ENCODE peak calls at places on chromosomes 16 and 17, in seven cellular contexts. E is A673, W is tibial nerve, L is IMR-90, J is adrenal gland, O is right lobe of liver, F is lung. D is an unnamed sample.

GRCh38 chr16:15853021-15853420 is 3.8 kb downstream of the MYH11 start:
- DNase-seq in F (no peak), O (no peak), J (no peak), L (no peak), E (no peak), W (no peak), D (no peak)

GRCh38 chr17:21202512-21202911 is 11.4 kb downstream of the TMEM11 start:
- DNase-seq in L (no peak), E (no peak), F (no peak), O (no peak), W (no peak), J (no peak), D (no peak)

GRCh38 chr17:40474419-40475002 is 26.9 kb downstream of the TNS4 start:
- DNase-seq in E (no peak), O (no peak), J (no peak), F (no peak), L (no peak), W (no peak), D (no peak)

GRCh38 chr17:65926599-65926998 is 265.3 kb downstream of the CEP112 start:
- DNase-seq in J (no peak), E (no peak), W (no peak), F (no peak), O (no peak), L (no peak), D (no peak)

GRCh38 chr17:80720624-80721577 is 176.3 kb downstream of the RPTOR start:
- DNase-seq in F (no peak), E (no peak), J (no peak), W (no peak), L (peak; percentile 86), O (no peak), D (peak; percentile 88)

GRCh38 chr17:79154446-79154845 is 79.8 kb downstream of the ENGASE start:
- DNase-seq in W (no peak), L (no peak), F (no peak), O (peak; percentile 49), E (no peak), J (peak; percentile 85), D (no peak)

GRCh38 chr16:85424260-85425060 is 188.7 kb upstream of the GSE1 start:
- DNase-seq in J (no peak), L (no peak), O (peak; percentile 18), F (no peak), E (no peak), W (no peak), D (no peak)

GRCh38 chr16:10610499-10611184 is 30.2 kb upstream of the EMP2 start:
- DNase-seq in O (no peak), W (no peak), F (no peak), L (no peak), J (no peak), E (no peak), D (no peak)

GRCh38 chr17:56834380-56835258 is 668 bp downstream of the DGKE start:
- DNase-seq in E (no peak), J (peak; percentile 78), O (peak; percentile 74), L (peak; percentile 7), F (no peak), W (no peak), D (no peak)

GRCh38 chr16:28189237-28189636 is 22.5 kb downstream of the XPO6 start:
- DNase-seq in E (no peak), L (peak; percentile 54), O (peak; percentile 32), J (no peak), F (no peak), W (no peak), D (no peak)

GRCh38 chr17:14165672-14166071 is 71.0 kb downstream of the CDRT15 start:
- DNase-seq in F (no peak), E (no peak), O (no peak), J (no peak), W (no peak), L (no peak), D (no peak)

GRCh38 chr17:412211-413015 is 59.8 kb upstream of the RPH3AL start:
- DNase-seq in W (peak; percentile 22), E (peak; percentile 78), L (peak; percentile 64), O (no peak), J (peak; percentile 80), F (peak; percentile 57), D (peak; percentile 35)

GRCh38 chr17:72332367-72332766 is 211.5 kb downstream of the SOX9 start:
- DNase-seq in O (no peak), F (no peak), E (no peak), W (no peak), L (peak; percentile 27), J (no peak), D (peak; percentile 36)

GRCh38 chr17:80906364-80907259 is 85.0 kb upstream of the CHMP6 start:
- DNase-seq in J (no peak), L (no peak), W (no peak), F (no peak), O (no peak), E (no peak), D (no peak)

GRCh38 chr17:58242171-58242784 is 3.9 kb downstream of the LPO start:
- DNase-seq in O (no peak), E (peak; percentile 44), J (peak; percentile 14), F (no peak), L (no peak), W (no peak), D (no peak)

DNA sequence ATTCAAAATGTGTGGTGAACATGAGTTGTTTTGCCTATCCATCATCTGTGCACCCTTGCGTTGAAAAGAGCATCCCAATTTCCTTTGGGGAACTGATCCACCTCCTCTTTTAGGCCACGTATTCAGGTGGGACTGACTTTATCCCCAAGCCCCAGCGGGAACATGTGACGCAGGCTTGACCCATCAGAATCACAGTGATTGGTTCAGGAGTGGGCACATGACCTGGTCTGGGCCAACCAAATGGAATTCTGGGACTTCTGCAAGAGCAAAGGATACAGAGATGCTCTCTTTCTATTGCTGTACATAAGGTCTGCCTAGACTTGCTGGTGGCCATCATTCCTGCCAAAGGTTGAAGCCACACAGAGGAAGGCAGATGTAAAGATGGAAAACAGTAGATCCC is 158.9 kb downstream of the IRX5 start:
- DNase-seq in E (no peak), J (no peak), O (no peak), W (no peak), F (no peak), L (no peak), D (no peak)
- H3K4me3 ChIP-seq in E (no peak overlapping the region), J (no peak overlapping the region), O (no peak overlapping the region), W (no peak overlapping the region), F (no peak overlapping the region), L (no peak overlapping the region), D (no peak overlapping the region)

GRCh38 chr16:88673685-88674398 is 11.0 kb upstream of the MVD start:
- DNase-seq in W (no peak), L (no peak), J (no peak), F (no peak), E (no peak), O (no peak), D (no peak)

GRCh38 chr16:88676502-88677242 is 9.6 kb downstream of the SNAI3 start:
- DNase-seq in L (no peak), E (no peak), F (no peak), W (no peak), O (no peak), J (no peak), D (no peak)

GRCh38 chr16:88671806-88672205 is 8.9 kb upstream of the MVD start:
- DNase-seq in E (no peak), F (no peak), O (no peak), W (no peak), J (no peak), L (no peak), D (no peak)

GRCh38 chr16:88669986-88670385 is 7.1 kb upstream of the MVD start:
- DNase-seq in L (no peak), W (no peak), E (no peak), F (no peak), O (no peak), J (no peak), D (no peak)

DNA sequence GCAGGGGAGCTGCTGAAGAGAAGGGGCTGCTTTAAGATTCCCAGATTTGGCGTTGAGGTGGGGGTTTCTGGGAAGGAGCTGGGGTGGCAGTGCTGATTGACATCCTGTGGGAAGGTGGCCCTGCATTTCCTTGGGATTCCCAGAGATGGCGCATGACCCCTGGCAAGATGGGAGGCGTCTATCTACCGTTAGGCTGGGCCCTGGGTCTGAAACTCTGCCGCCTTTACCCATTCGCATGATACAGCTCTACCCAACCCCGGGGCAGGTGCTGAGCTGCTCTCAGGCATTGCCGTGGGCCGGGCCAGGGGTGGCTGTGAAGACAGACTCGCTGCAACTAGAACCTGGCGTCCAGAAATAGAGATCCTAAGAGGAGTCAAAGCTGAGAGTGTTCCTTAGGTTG is 9.9 kb upstream of the MVD start:
- DNase-seq in J (no peak), F (no peak), O (no peak), W (no peak), L (no peak), E (peak; percentile 45), D (no peak)
- TF ChIP-seq CTCF in J (no peak), F (no peak), O (no peak), W (no peak), L (peak; percentile 26), E (peak; percentile 59), D (peak; percentile 62)

GRCh38 chr17:32461498-32461852 is 17.2 kb downstream of the PSMD11 start:
- DNase-seq in E (no peak), W (no peak), F (no peak), O (no peak), J (no peak), L (no peak), D (no peak)
- H3K36me3 ChIP-seq in E (peaks cover 49% of the 10 kb centered on the region), W (no peaks in the 10 kb centered on the region), F (peaks cover 33% of the 10 kb centered on the region), O (peaks cover 12% of the 10 kb centered on the region), J (peaks cover 91% of the 10 kb centered on the region), L (peaks cover 40% of the 10 kb centered on the region), D (peaks cover 73% of the 10 kb centered on the region)

DNA sequence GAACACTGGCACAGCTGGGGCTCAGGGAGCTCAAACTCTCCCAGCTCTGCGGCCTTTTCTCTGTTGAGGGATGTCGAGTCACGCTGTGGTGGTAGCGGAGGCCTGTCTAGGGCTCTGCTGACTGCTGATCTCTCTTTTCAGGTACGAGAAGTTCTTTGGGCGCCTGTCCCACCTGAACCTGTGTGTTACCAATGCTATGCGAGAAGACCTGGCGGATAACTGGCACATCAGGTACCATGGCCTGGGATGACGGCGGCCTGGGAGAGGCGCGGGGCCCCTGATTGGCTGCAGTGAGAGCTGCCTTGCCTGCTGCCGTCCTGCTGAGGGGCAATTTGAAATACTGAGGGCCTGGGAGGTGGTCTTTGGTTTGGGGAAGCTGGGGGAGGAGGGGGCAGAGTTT is 5.7 kb downstream of the ALG1 start:
- DNase-seq in L (no peak), W (no peak), J (no peak), E (no peak), F (no peak), O (no peak), D (no peak)
- H3K4me3 ChIP-seq in L (no peak overlapping the region), W (no peak overlapping the region), J (no peak overlapping the region), E (no peak overlapping the region), F (no peak overlapping the region), O (no peak overlapping the region), D (no peak overlapping the region)

D was measured in brain microvascular endothelial cell.